ENCODE peak calls at places on chromosomes 4 and X, in five cellular contexts. P is stimulated activated CD8-positive, alpha-beta memory T cell treated with anti-CD3 and anti-CD28 coated beads, Interleukin-4, amount 100 ng/mL, for 24 hours; V is activated CD8-positive, alpha-beta memory T cell treated with anti-CD3 and anti-CD28 coated beads, Interleukin-2, amount 50 U/mL, for 48 hours; I is activated gamma-delta T cell treated with Interleukin-2 at 50 U/mL for 16 hours; Z is HEK293T. T is an unnamed sample.

GRCh38 chrX:1421433-1422134 is 29.7 kb upstream of the SLC25A6 start:
- DNase-seq in P (no peak), I (no peak), V (no peak), Z (no peak), T (no peak)

GRCh38 chr4:8846046-8846720 is 25.5 kb downstream of the HMX1 start:
- DNase-seq in I (no peak), V (peak), P (no peak), Z (no peak), T (no peak)

GRCh38 chr4:123671633-123672404 is 275.2 kb downstream of the SPRY1 start:
- DNase-seq in V (no peak), I (no peak), Z (no peak), P (peak), T (no peak)

GRCh38 chr4:81404294-81404693 is 67.4 kb downstream of the RASGEF1B start:
- DNase-seq in I (no peak), Z (peak), P (no peak), V (no peak), T (no peak)

GRCh38 chrX:50081282-50081955 is 119.4 kb downstream of the AKAP4 start:
- DNase-seq in P (no peak), V (no peak), Z (no peak), I (no peak), T (no peak)

GRCh38 chr4:80182237-80182866 is 15.0 kb upstream of the PRDM8 start:
- DNase-seq in Z (no peak), V (no peak), P (no peak), I (no peak), T (peak)

GRCh38 chr4:38011484-38012162 is 51.4 kb downstream of the PTTG2 start:
- DNase-seq in Z (no peak), I (no peak), P (no peak), V (no peak), T (no peak)

GRCh38 chr4:10173039-10173753 is 56.6 kb upstream of the WDR1 start:
- DNase-seq in Z (no peak), V (no peak), I (no peak), P (no peak), T (no peak)

GRCh38 chr4:41156574-41156973 is 57.8 kb downstream of the APBB2 start:
- DNase-seq in Z (no peak), V (no peak), I (no peak), P (no peak), T (no peak)

GRCh38 chr4:133147922-133148689 is 988 bp upstream of the PCDH10 start:
- DNase-seq in P (no peak), I (no peak), V (no peak), Z (peak), T (no peak)

GRCh38 chrX:136321532-136321931 is 20.8 kb downstream of the ADGRG4 start:
- DNase-seq in Z (no peak), I (no peak), V (no peak), P (no peak), T (no peak)

GRCh38 chrX:32598707-32599106 is 612.6 kb downstream of the DMD start:
- DNase-seq in Z (no peak), P (no peak), V (no peak), I (no peak), T (no peak)

GRCh38 chr4:11623726-11624037 is 195.0 kb upstream of the HS3ST1 start:
- DNase-seq in Z (no peak), P (no peak), I (no peak), V (no peak), T (peak)